ENCODE peak calls at places on chromosomes 12 and 14, in ten cellular contexts. One of them, this sample, is unnamed.
A peak's percentile ranks its signal among the peaks of the same experiment; 100 is the strongest.

GRCh38 chr12:25051583-25052190 is 102.8 kb upstream of the BCAT1 start:
- DNase-seq in K562: no peak
- DNase-seq in tibial nerve: no peak
- DNase-seq in body of pancreas: no peak
- DNase-seq in ovary: no peak
- DNase-seq in IMR-90: no peak
- DNase-seq in HepG2: no peak
- DNase-seq in adrenal gland: no peak
- DNase-seq in HCT116: no peak
- DNase-seq in A549: no peak
- DNase-seq in this sample: no peak

GRCh38 chr12:109863961-109864712 is 16.2 kb downstream of the GLTP start:
- DNase-seq in ovary: no peak
- DNase-seq in K562: no peak
- DNase-seq in HCT116: no peak
- DNase-seq in IMR-90: peak; percentile 63
- DNase-seq in body of pancreas: peak; percentile 94
- DNase-seq in HepG2: peak; percentile 97
- DNase-seq in adrenal gland: no peak
- DNase-seq in A549: no peak
- DNase-seq in tibial nerve: no peak
- DNase-seq in this sample: no peak

GRCh38 chr12:75876843-75877587 is 154.6 kb downstream of the PHLDA1 start:
- DNase-seq in IMR-90: no peak
- DNase-seq in body of pancreas: no peak
- DNase-seq in K562: no peak
- DNase-seq in A549: no peak
- DNase-seq in adrenal gland: no peak
- DNase-seq in HCT116: no peak
- DNase-seq in ovary: no peak
- DNase-seq in tibial nerve: no peak
- DNase-seq in HepG2: no peak
- DNase-seq in this sample: no peak

GRCh38 chr12:10529603-10530002 is 23.9 kb downstream of the EIF2S3B start:
- DNase-seq in tibial nerve: no peak
- DNase-seq in K562: no peak
- DNase-seq in ovary: no peak
- DNase-seq in A549: no peak
- DNase-seq in HepG2: no peak
- DNase-seq in HCT116: no peak
- DNase-seq in IMR-90: no peak
- DNase-seq in adrenal gland: no peak
- DNase-seq in body of pancreas: no peak
- DNase-seq in this sample: no peak

GRCh38 chr12:56785874-56786273 is 22.8 kb downstream of the HSD17B6 start:
- DNase-seq in body of pancreas: no peak
- DNase-seq in A549: no peak
- DNase-seq in tibial nerve: no peak
- DNase-seq in ovary: no peak
- DNase-seq in HepG2: no peak
- DNase-seq in IMR-90: no peak
- DNase-seq in K562: no peak
- DNase-seq in HCT116: no peak
- DNase-seq in adrenal gland: no peak
- DNase-seq in this sample: no peak

GRCh38 chr14:70888681-70889175 is 18.5 kb upstream of the PCNX1 start:
- DNase-seq in tibial nerve: no peak
- DNase-seq in IMR-90: peak; percentile 70
- DNase-seq in HepG2: no peak
- DNase-seq in ovary: no peak
- DNase-seq in body of pancreas: no peak
- DNase-seq in A549: no peak
- DNase-seq in adrenal gland: no peak
- DNase-seq in HCT116: no peak
- DNase-seq in K562: no peak
- DNase-seq in this sample: no peak

GRCh38 chr14:47200740-47201139 is 474.7 kb downstream of the MDGA2 start:
- DNase-seq in K562: no peak
- DNase-seq in adrenal gland: no peak
- DNase-seq in A549: no peak
- DNase-seq in body of pancreas: no peak
- DNase-seq in ovary: no peak
- DNase-seq in tibial nerve: no peak
- DNase-seq in IMR-90: no peak
- DNase-seq in HCT116: no peak
- DNase-seq in HepG2: no peak
- DNase-seq in this sample: peak; percentile 52

GRCh38 chr12:108146035-108146893 is 17.2 kb downstream of the WSCD2 start:
- DNase-seq in HepG2: no peak
- DNase-seq in IMR-90: no peak
- DNase-seq in K562: no peak
- DNase-seq in A549: no peak
- DNase-seq in adrenal gland: no peak
- DNase-seq in ovary: no peak
- DNase-seq in HCT116: no peak
- DNase-seq in body of pancreas: no peak
- DNase-seq in tibial nerve: no peak
- DNase-seq in this sample: no peak

GRCh38 chr12:7609480-7609879 is 56.2 kb downstream of the APOBEC1 start:
- DNase-seq in HepG2: no peak
- DNase-seq in IMR-90: peak; percentile 7
- DNase-seq in HCT116: no peak
- DNase-seq in tibial nerve: no peak
- DNase-seq in body of pancreas: no peak
- DNase-seq in A549: no peak
- DNase-seq in ovary: no peak
- DNase-seq in K562: no peak
- DNase-seq in adrenal gland: no peak
- DNase-seq in this sample: no peak

GRCh38 chr14:34496679-34497513 is 34.9 kb upstream of the SPTSSA start:
- DNase-seq in HCT116: peak; percentile 97
- DNase-seq in K562: peak; percentile 70
- DNase-seq in adrenal gland: peak; percentile 79
- DNase-seq in body of pancreas: peak; percentile 62
- DNase-seq in tibial nerve: peak; percentile 69
- DNase-seq in IMR-90: peak; percentile 100
- DNase-seq in A549: peak; percentile 98
- DNase-seq in HepG2: peak; percentile 99
- DNase-seq in ovary: peak; percentile 93
- DNase-seq in this sample: peak; percentile 77

GRCh38 chr12:2034633-2035420 is 18.0 kb upstream of the CACNA1C start:
- DNase-seq in adrenal gland: peak; percentile 91
- DNase-seq in ovary: peak; percentile 88
- DNase-seq in body of pancreas: peak; percentile 87
- DNase-seq in K562: peak; percentile 88
- DNase-seq in IMR-90: peak; percentile 66
- DNase-seq in A549: peak; percentile 75
- DNase-seq in HepG2: peak; percentile 50
- DNase-seq in HCT116: peak; percentile 60
- DNase-seq in tibial nerve: peak; percentile 81
- DNase-seq in this sample: peak; percentile 88
- H3K4me1 ChIP-seq in adrenal gland: no peaks in the 10 kb centered on the region
- H3K4me1 ChIP-seq in ovary: no peaks in the 10 kb centered on the region
- H3K4me1 ChIP-seq in body of pancreas: peaks cover 9% of the 10 kb centered on the region
- H3K4me1 ChIP-seq in K562: no peaks in the 10 kb centered on the region
- H3K4me1 ChIP-seq in IMR-90: no peaks in the 10 kb centered on the region
- H3K4me1 ChIP-seq in A549: peaks cover 3% of the 10 kb centered on the region
- H3K4me1 ChIP-seq in HepG2: peaks cover 13% of the 10 kb centered on the region
- H3K4me1 ChIP-seq in HCT116: peaks cover 5% of the 10 kb centered on the region
- H3K4me1 ChIP-seq in tibial nerve: peaks cover 10% of the 10 kb centered on the region
- H3K4me1 ChIP-seq in this sample: peaks cover 78% of the 10 kb centered on the region

GRCh38 chr12:50084775-50085614 is at the start of gene SMARCD1:
- DNase-seq in tibial nerve: peak; percentile 83
- DNase-seq in IMR-90: peak; percentile 91
- DNase-seq in HCT116: peak; percentile 81
- DNase-seq in K562: peak; percentile 93
- DNase-seq in body of pancreas: peak; percentile 92
- DNase-seq in HepG2: peak; percentile 90
- DNase-seq in A549: peak; percentile 92
- DNase-seq in ovary: peak; percentile 91
- DNase-seq in adrenal gland: peak; percentile 85
- DNase-seq in this sample: peak; percentile 97
- TF ChIP-seq POLR2A in tibial nerve: peak; percentile 47
- TF ChIP-seq POLR2A in IMR-90: peak; percentile 49
- TF ChIP-seq POLR2A in HCT116: peak; percentile 50
- TF ChIP-seq POLR2A in K562: peak; percentile 60
- TF ChIP-seq POLR2A in body of pancreas: peak; percentile 46
- TF ChIP-seq POLR2A in HepG2: peak; percentile 47
- TF ChIP-seq POLR2A in A549: peak; percentile 37
- TF ChIP-seq POLR2A in ovary: no peak
- TF ChIP-seq POLR2A in adrenal gland: peak; percentile 63
- TF ChIP-seq POLR2A in this sample: no peak

GRCh38 chr14:69044965-69045555 is 66.0 kb upstream of the ACTN1 start:
- DNase-seq in tibial nerve: no peak
- DNase-seq in HepG2: no peak
- DNase-seq in ovary: peak; percentile 53
- DNase-seq in A549: no peak
- DNase-seq in HCT116: no peak
- DNase-seq in IMR-90: peak; percentile 91
- DNase-seq in adrenal gland: no peak
- DNase-seq in K562: no peak
- DNase-seq in body of pancreas: no peak
- DNase-seq in this sample: peak; percentile 68
- H3K4me1 ChIP-seq in tibial nerve: peaks cover 58% of the 10 kb centered on the region
- H3K4me1 ChIP-seq in HepG2: peaks cover 26% of the 10 kb centered on the region
- H3K4me1 ChIP-seq in ovary: peaks cover 42% of the 10 kb centered on the region
- H3K4me1 ChIP-seq in A549: peaks cover 12% of the 10 kb centered on the region
- H3K4me1 ChIP-seq in HCT116: no peaks in the 10 kb centered on the region
- H3K4me1 ChIP-seq in IMR-90: peaks cover 42% of the 10 kb centered on the region
- H3K4me1 ChIP-seq in adrenal gland: peaks cover 60% of the 10 kb centered on the region
- H3K4me1 ChIP-seq in K562: no peaks in the 10 kb centered on the region
- H3K4me1 ChIP-seq in body of pancreas: peaks cover 36% of the 10 kb centered on the region
- H3K4me1 ChIP-seq in this sample: peaks cover 73% of the 10 kb centered on the region

GRCh38 chr14:22493753-22494152 is 95.3 kb downstream of the DAD1 start:
- DNase-seq in HCT116: no peak
- DNase-seq in A549: no peak
- DNase-seq in ovary: no peak
- DNase-seq in HepG2: no peak
- DNase-seq in body of pancreas: no peak
- DNase-seq in IMR-90: no peak
- DNase-seq in tibial nerve: no peak
- DNase-seq in adrenal gland: no peak
- DNase-seq in K562: no peak
- DNase-seq in this sample: peak; percentile 35

GRCh38 chr14:22497144-22497423 is 91.9 kb downstream of the DAD1 start:
- DNase-seq in HepG2: no peak
- DNase-seq in IMR-90: no peak
- DNase-seq in adrenal gland: no peak
- DNase-seq in ovary: no peak
- DNase-seq in HCT116: no peak
- DNase-seq in body of pancreas: no peak
- DNase-seq in K562: no peak
- DNase-seq in A549: no peak
- DNase-seq in tibial nerve: no peak
- DNase-seq in this sample: no peak

GRCh38 chr14:22492601-22493000 is 96.4 kb downstream of the DAD1 start:
- DNase-seq in K562: no peak
- DNase-seq in IMR-90: no peak
- DNase-seq in body of pancreas: no peak
- DNase-seq in ovary: no peak
- DNase-seq in A549: no peak
- DNase-seq in HCT116: no peak
- DNase-seq in adrenal gland: no peak
- DNase-seq in tibial nerve: no peak
- DNase-seq in HepG2: no peak
- DNase-seq in this sample: no peak

GRCh38 chr14:22493143-22493542 is 95.9 kb downstream of the DAD1 start:
- DNase-seq in HepG2: no peak
- DNase-seq in body of pancreas: no peak
- DNase-seq in adrenal gland: no peak
- DNase-seq in HCT116: no peak
- DNase-seq in ovary: no peak
- DNase-seq in K562: no peak
- DNase-seq in IMR-90: no peak
- DNase-seq in tibial nerve: no peak
- DNase-seq in A549: no peak
- DNase-seq in this sample: no peak

GRCh38 chr14:22494486-22495135 is 94.4 kb downstream of the DAD1 start:
- DNase-seq in ovary: no peak
- DNase-seq in IMR-90: no peak
- DNase-seq in adrenal gland: no peak
- DNase-seq in tibial nerve: no peak
- DNase-seq in HCT116: no peak
- DNase-seq in HepG2: no peak
- DNase-seq in body of pancreas: no peak
- DNase-seq in K562: no peak
- DNase-seq in A549: no peak
- DNase-seq in this sample: no peak
- TF ChIP-seq POLR2A in ovary: no peak
- TF ChIP-seq POLR2A in IMR-90: no peak
- TF ChIP-seq POLR2A in adrenal gland: no peak
- TF ChIP-seq POLR2A in tibial nerve: no peak
- TF ChIP-seq POLR2A in HCT116: no peak
- TF ChIP-seq POLR2A in HepG2: no peak
- TF ChIP-seq POLR2A in body of pancreas: no peak
- TF ChIP-seq POLR2A in K562: no peak
- TF ChIP-seq POLR2A in A549: no peak
- TF ChIP-seq POLR2A in this sample: no peak

DNA sequence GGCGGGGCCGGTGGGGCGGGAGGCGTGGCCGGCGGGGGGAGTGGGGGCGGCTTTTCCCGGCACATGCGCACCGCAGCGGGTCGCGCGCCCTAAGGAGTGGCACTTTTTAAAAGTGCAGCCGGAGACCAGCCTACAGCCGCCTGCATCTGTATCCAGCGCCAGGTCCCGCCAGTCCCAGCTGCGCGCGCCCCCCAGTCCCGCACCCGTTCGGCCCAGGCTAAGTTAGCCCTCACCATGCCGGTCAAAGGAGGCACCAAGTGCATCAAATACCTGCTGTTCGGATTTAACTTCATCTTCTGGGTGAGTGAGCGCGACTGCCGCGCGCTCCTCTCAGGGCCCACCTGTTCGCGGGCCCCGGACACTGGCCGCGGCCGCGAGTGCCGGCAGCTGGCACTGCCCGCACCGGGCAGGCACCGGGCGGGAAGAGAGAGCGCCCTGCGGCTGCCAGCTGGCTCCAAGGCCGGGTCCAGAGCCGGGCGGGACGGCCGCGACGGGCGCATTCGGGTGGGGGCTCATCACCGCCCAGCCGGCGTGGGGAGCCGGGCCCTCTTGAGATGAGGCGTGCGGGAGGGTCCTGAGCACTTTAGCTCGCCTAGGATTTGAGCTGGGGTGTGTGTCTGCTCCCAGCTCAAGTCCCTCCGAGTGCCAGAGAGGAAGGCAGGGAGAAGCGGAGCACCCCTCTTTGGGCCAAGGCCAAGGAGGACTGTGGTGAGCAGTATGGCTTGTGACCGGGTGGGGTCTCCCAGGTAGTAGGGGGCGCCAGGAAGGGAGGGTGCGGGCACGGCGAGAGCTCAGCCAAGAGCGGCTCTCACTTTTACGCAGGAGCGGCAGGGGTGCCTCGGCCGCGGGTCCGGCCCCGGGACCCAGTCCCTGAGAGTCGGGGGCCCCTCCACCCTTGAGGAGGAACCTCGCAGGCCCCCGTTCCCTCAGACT is at the start of gene CD9:
- DNase-seq in IMR-90: no peak
- DNase-seq in A549: peak; percentile 76
- DNase-seq in tibial nerve: peak; percentile 61
- DNase-seq in HCT116: peak; percentile 46
- DNase-seq in K562: peak; percentile 87
- DNase-seq in ovary: peak; percentile 65
- DNase-seq in adrenal gland: peak; percentile 78
- DNase-seq in HepG2: no peak
- DNase-seq in body of pancreas: peak; percentile 79
- DNase-seq in this sample: peak; percentile 83
- H3K4me1 ChIP-seq in IMR-90: peaks cover 16% of the 10 kb centered on the region
- H3K4me1 ChIP-seq in A549: peaks cover 29% of the 10 kb centered on the region
- H3K4me1 ChIP-seq in tibial nerve: peaks cover 51% of the 10 kb centered on the region
- H3K4me1 ChIP-seq in HCT116: peaks cover 39% of the 10 kb centered on the region
- H3K4me1 ChIP-seq in K562: no peaks in the 10 kb centered on the region
- H3K4me1 ChIP-seq in ovary: peaks cover 6% of the 10 kb centered on the region
- H3K4me1 ChIP-seq in adrenal gland: peaks cover 35% of the 10 kb centered on the region
- H3K4me1 ChIP-seq in HepG2: peaks cover 69% of the 10 kb centered on the region
- H3K4me1 ChIP-seq in body of pancreas: peaks cover 44% of the 10 kb centered on the region
- H3K4me1 ChIP-seq in this sample: peaks cover 16% of the 10 kb centered on the region